ENCODE peak calls at places on chromosomes 11 and 22, in ten cellular contexts. L, S, A, I, E, C, M, P, U and Z are unnamed samples.

GRCh38 chr11:130535530-130535929 is 87.1 kb downstream of the ADAMTS15 start:
- DNase-seq in E (no peak), U (no peak), A (no peak), M (no peak), I (no peak), P (no peak), S (no peak), L (no peak), C (no peak), Z (no peak)

GRCh38 chr11:4044971-4045646 is 49.5 kb upstream of the RRM1 start:
- DNase-seq in E (no peak), U (no peak), A (no peak), C (no peak), P (peak), I (no peak), S (peak), M (no peak), L (no peak), Z (no peak)

GRCh38 chr11:14809466-14809865 is 82.6 kb downstream of the CYP2R1 start:
- DNase-seq in P (no peak), U (no peak), E (no peak), S (no peak), A (no peak), I (no peak), C (no peak), M (no peak), L (no peak), Z (no peak)

GRCh38 chr22:45704648-45705047 is 33.0 kb downstream of the ATXN10 start:
- DNase-seq in P (no peak), L (no peak), E (no peak), U (no peak), I (no peak), S (no peak), M (no peak), C (no peak), A (no peak), Z (no peak)

GRCh38 chr11:73866095-73866579 is 10.5 kb downstream of the COA4 start:
- DNase-seq in A (no peak), C (peak), U (no peak), L (no peak), I (no peak), P (no peak), S (peak), M (peak), E (peak), Z (no peak)

GRCh38 chr11:134783219-134783618 is 371.2 kb upstream of the B3GAT1 start:
- DNase-seq in C (no peak), E (no peak), S (no peak), M (no peak), I (no peak), U (no peak), L (no peak), P (no peak), A (no peak), Z (no peak)

GRCh38 chr22:27561301-27561820 is 240.2 kb downstream of the MN1 start:
- DNase-seq in U (no peak), L (no peak), P (no peak), E (no peak), C (no peak), M (no peak), S (peak), I (no peak), A (no peak), Z (no peak)

GRCh38 chr11:101583180-101584128 is at the start of gene TRPC6:
- DNase-seq in E (peak), L (no peak), A (no peak), I (no peak), S (peak), M (no peak), C (peak), P (peak), U (no peak), Z (no peak)

GRCh38 chr22:36727110-36727509 is 23.6 kb upstream of the CACNG2 start:
- DNase-seq in P (no peak), L (no peak), C (no peak), I (no peak), A (no peak), U (no peak), M (no peak), S (no peak), E (no peak), Z (no peak)

GRCh38 chr22:22728382-22728781 is 84.0 kb downstream of the GGTLC2 start:
- DNase-seq in I (no peak), C (no peak), A (no peak), L (no peak), U (no peak), E (peak), P (no peak), M (no peak), S (no peak), Z (no peak)

GRCh38 chr22:26321469-26321913 is 107.6 kb upstream of the ASPHD2 start:
- DNase-seq in U (no peak), M (peak), A (no peak), S (peak), E (peak), L (no peak), I (no peak), C (peak), P (no peak), Z (peak)

GRCh38 chr22:50269573-50270301 is 443 bp downstream of the MAPK11 start:
- DNase-seq in L (no peak), M (no peak), U (no peak), A (no peak), P (no peak), E (peak), I (peak), S (peak), C (peak), Z (no peak)

GRCh38 chr22:35305525-35306070 is 5.9 kb downstream of the TOM1 start:
- DNase-seq in A (no peak), E (no peak), U (no peak), L (no peak), P (no peak), C (peak), M (no peak), S (no peak), I (no peak), Z (no peak)

GRCh38 chr11:67051494-67051893 is 5.2 kb upstream of the RHOD start:
- DNase-seq in L (no peak), I (no peak), E (no peak), U (no peak), C (no peak), P (no peak), S (no peak), M (no peak), A (no peak), Z (no peak)

GRCh38 chr11:18010271-18010670 is 2.6 kb downstream of the SERGEF start:
- DNase-seq in P (no peak), M (no peak), C (no peak), E (no peak), S (no peak), I (no peak), L (no peak), A (no peak), U (no peak), Z (no peak)